ENCODE peak calls at places on chromosome 4, in nine cellular contexts. X is effector memory CD8-positive, alpha-beta T cell; B is cardiac muscle cell; Z is mesothelial cell of epicardium; I is SJSA1; S is cerebellum; P is COR-L47; A is HS-27A; F is hepatic stellate cell. R is an unnamed sample.

GRCh38 chr4:37685211-37685725 is 908 bp downstream of the RELL1 start:
- DNase-seq in I (no peak), F (peak), S (no peak), A (peak), Z (no peak), B (peak), P (no peak), X (peak), R (no peak)

GRCh38 chr4:183984561-183984960 is 79.5 kb downstream of the STOX2 start:
- DNase-seq in B (no peak), A (no peak), Z (no peak), F (no peak), S (peak), X (no peak), I (no peak), P (no peak), R (no peak)

GRCh38 chr4:10080874-10081606 is 35.6 kb downstream of the WDR1 start:
- DNase-seq in Z (no peak), A (no peak), P (no peak), F (no peak), I (no peak), X (no peak), B (no peak), S (no peak), R (no peak)

GRCh38 chr4:20253272-20253798 is 1.6 kb downstream of the SLIT2 start:
- DNase-seq in I (peak), B (peak), Z (no peak), F (peak), A (no peak), P (no peak), S (no peak), X (no peak), R (no peak)

GRCh38 chr4:103425406-103425805 is 227.3 kb upstream of the CENPE start:
- DNase-seq in X (no peak), I (no peak), B (no peak), P (no peak), S (no peak), A (no peak), Z (no peak), F (no peak), R (no peak)

GRCh38 chr4:8287606-8288280 is 18.2 kb downstream of the HTRA3 start:
- DNase-seq in A (no peak), S (no peak), F (no peak), B (no peak), P (no peak), I (no peak), Z (no peak), X (no peak), R (no peak)

GRCh38 chr4:110454456-110454855 is 21.5 kb upstream of the ENPEP start:
- DNase-seq in A (no peak), I (no peak), B (no peak), Z (no peak), P (no peak), S (no peak), X (no peak), F (no peak), R (no peak)

GRCh38 chr4:62399242-62399641 is 1199.1 kb downstream of the ADGRL3 start:
- DNase-seq in S (no peak), P (no peak), B (no peak), F (no peak), X (no peak), A (no peak), I (no peak), Z (no peak), R (no peak)

GRCh38 chr4:157447195-157447594 is 226.7 kb downstream of the GRIA2 start:
- DNase-seq in I (no peak), S (no peak), P (no peak), F (no peak), A (no peak), Z (no peak), X (no peak), B (no peak), R (no peak)

GRCh38 chr4:84877051-84877833 is 89.2 kb downstream of the WDFY3 start:
- DNase-seq in P (no peak), I (peak), S (no peak), Z (no peak), B (peak), A (no peak), X (no peak), F (no peak), R (no peak)

R was measured in A549.